ENCODE peak calls at places on chromosome 13, in eight cellular contexts. Q, H, S, E, J, M, O and V are unnamed samples.

GRCh38 chr13:60090579-60090978 is 73.1 kb downstream of the DIAPH3 start:
- DNase-seq in Q (no peak), E (no peak), O (no peak), M (no peak), S (no peak), H (no peak), J (no peak), V (no peak)

GRCh38 chr13:61258185-61258584 is 157.5 kb downstream of the PCDH20 start:
- DNase-seq in E (no peak), Q (no peak), M (no peak), J (no peak), S (no peak), O (no peak), H (no peak), V (no peak)

GRCh38 chr13:110228936-110229904 is 77.7 kb downstream of the COL4A1 start:
- DNase-seq in M (no peak), S (no peak), O (no peak), Q (no peak), H (no peak), E (no peak), J (no peak), V (no peak)

GRCh38 chr13:87057807-87058520 is 613.2 kb upstream of the SLITRK5 start:
- DNase-seq in M (no peak), E (no peak), H (no peak), Q (no peak), O (no peak), S (no peak), J (no peak), V (no peak)

GRCh38 chr13:68929055-68929454 is 1178.6 kb upstream of the ATXN8OS start:
- DNase-seq in S (no peak), E (no peak), J (no peak), M (no peak), H (no peak), O (no peak), Q (no peak), V (no peak)

GRCh38 chr13:83929147-83929546 is 46.9 kb upstream of the SLITRK1 start:
- DNase-seq in Q (no peak), M (no peak), J (no peak), H (no peak), E (no peak), O (no peak), S (no peak), V (no peak)

GRCh38 chr13:110538632-110539031 is 22.9 kb downstream of the RAB20 start:
- DNase-seq in Q (no peak), E (no peak), H (peak; percentile 45), S (peak; percentile 66), M (peak; percentile 40), J (no peak), O (peak; percentile 75), V (peak; percentile 50)

GRCh38 chr13:63307239-63307638 is 1891.6 kb upstream of the PCDH20 start:
- DNase-seq in Q (no peak), E (no peak), O (no peak), S (no peak), M (no peak), H (no peak), J (no peak), V (no peak)

GRCh38 chr13:106986033-106986484 is 418.1 kb upstream of the ARGLU1 start:
- DNase-seq in M (no peak), Q (no peak), S (no peak), O (no peak), E (no peak), J (no peak), H (no peak), V (no peak)

GRCh38 chr13:100694722-100695644 is 20.4 kb upstream of the TMTC4 start:
- DNase-seq in E (peak; percentile 33), H (peak; percentile 31), M (peak; percentile 31), J (peak; percentile 53), O (peak; percentile 62), Q (no peak), S (no peak), V (no peak)

GRCh38 chr13:67134322-67135129 is 95.6 kb downstream of the PCDH9 start:
- DNase-seq in H (no peak), J (no peak), S (no peak), O (no peak), E (no peak), Q (no peak), M (no peak), V (no peak)

GRCh38 chr13:48559638-48560320 is 26.9 kb upstream of the RCBTB2 start:
- DNase-seq in O (no peak), Q (no peak), H (no peak), E (no peak), S (no peak), M (no peak), J (no peak), V (no peak)

GRCh38 chr13:74288361-74288911 is 154.2 kb upstream of the KLF12 start:
- DNase-seq in M (no peak), J (peak; percentile 33), H (peak; percentile 49), S (peak; percentile 14), E (no peak), Q (no peak), O (no peak), V (peak; percentile 25)

GRCh38 chr13:29883941-29884518 is 33.6 kb upstream of the UBL3 start:
- DNase-seq in E (no peak), M (no peak), Q (no peak), H (no peak), O (peak; percentile 32), S (no peak), J (no peak), V (no peak)

GRCh38 chr13:103883152-103883551 is 816.9 kb upstream of the SLC10A2 start:
- DNase-seq in J (peak; percentile 68), O (peak; percentile 89), H (peak; percentile 50), S (peak; percentile 26), Q (peak; percentile 83), E (peak; percentile 79), M (peak; percentile 40), V (peak; percentile 23)
- TF ChIP-seq CTCF in J (no peak), O (no peak), H (no peak), S (no peak), Q (peak; percentile 50), E (peak; percentile 46), M (peak; percentile 14), V (peak; percentile 39)

DNA sequence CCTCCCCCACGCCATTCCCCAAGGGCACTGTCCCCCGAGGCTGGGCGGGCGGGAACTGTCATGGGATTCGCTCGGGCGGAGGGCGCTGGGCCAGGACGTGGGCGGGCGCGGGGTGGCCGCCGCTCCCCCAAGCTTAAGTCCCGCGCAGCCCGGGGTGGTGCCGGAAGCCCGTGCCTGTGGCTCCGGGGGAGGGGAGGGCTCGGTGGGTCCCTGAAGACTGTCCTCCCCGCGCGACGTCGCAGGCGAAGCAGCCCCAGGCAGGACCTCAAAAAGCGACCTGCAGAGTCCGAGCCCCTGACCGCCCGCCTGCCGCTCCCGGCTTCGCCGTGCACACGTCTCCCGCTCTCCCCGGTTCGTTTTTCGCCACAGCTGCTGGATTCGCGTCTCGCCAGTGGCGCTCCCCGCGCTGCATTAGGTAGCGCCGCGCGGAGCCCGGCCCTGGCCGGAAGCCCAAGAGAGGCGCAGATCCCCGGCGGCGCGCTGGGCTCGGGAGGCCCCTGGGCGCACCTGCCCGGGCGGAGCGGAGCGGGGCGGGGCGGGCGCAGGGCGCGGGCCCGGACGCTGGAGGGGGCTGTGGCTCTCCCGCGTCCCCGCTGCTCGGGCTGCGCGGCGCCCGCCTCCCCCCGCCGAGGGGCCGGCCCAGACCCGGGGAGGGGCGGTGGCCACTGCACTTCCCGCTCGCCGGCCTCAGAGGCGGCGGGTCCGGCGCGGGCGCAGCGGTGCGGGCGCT is at the start of gene FARP1:
- DNase-seq in H (peak; percentile 84), J (peak; percentile 88), Q (peak; percentile 58), S (peak; percentile 74), M (peak; percentile 22), E (peak; percentile 54), O (peak; percentile 76), V (peak; percentile 55)
- TF ChIP-seq POLR2A in H (peak; percentile 32), J (no peak), Q (peak; percentile 43), S (no peak), M (no peak), E (no peak), O (no peak), V (peak; percentile 24)

GRCh38 chr13:43110658-43111057 is 87.3 kb downstream of the DNAJC15 start:
- DNase-seq in S (no peak), Q (no peak), J (no peak), M (no peak), E (no peak), H (no peak), O (no peak), V (no peak)

GRCh38 chr13:43114504-43114903 is 91.1 kb downstream of the DNAJC15 start:
- DNase-seq in M (no peak), O (no peak), S (no peak), Q (no peak), H (no peak), E (no peak), J (no peak), V (no peak)

GRCh38 chr13:43111887-43112400 is 88.6 kb downstream of the DNAJC15 start:
- DNase-seq in J (no peak), S (no peak), M (no peak), E (no peak), H (no peak), O (no peak), Q (no peak), V (no peak)

GRCh38 chr13:43116242-43116641 is 92.9 kb downstream of the DNAJC15 start:
- DNase-seq in M (no peak), E (peak; percentile 5), H (no peak), S (no peak), Q (no peak), J (no peak), O (no peak), V (no peak)

DNA sequence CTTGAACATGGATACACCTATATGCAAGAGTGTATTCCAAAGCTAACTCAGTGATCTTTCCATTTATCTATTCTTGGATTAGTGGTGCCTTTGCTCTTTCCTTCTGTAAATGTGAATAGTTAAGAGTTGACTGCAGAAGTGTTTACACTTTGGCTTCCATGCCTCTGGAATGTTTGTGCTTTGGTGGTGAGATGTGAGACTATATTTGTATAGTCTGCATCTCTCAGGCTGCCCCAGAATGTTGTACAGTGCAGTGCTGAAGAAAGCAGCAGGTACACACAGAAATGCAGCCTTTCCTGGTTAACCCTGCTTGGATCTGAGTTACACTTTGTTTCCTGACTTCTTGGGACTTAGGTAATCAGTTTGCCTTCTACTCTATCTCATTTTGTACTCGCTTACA is 90.2 kb downstream of the DNAJC15 start:
- DNase-seq in H (no peak), J (no peak), O (no peak), Q (no peak), S (no peak), E (peak; percentile 4), M (no peak), V (no peak)
- H3K4me3 ChIP-seq in H (no peak overlapping the region), J (no peak overlapping the region), O (no peak overlapping the region), Q (no peak overlapping the region), S (no peak overlapping the region), E (no peak overlapping the region), M (no peak overlapping the region), V (no peak overlapping the region)

GRCh38 chr13:111857336-111857735 is 209.6 kb upstream of the SOX1 start:
- DNase-seq in S (no peak), J (no peak), O (no peak), E (no peak), M (no peak), Q (no peak), H (no peak), V (no peak)

GRCh38 chr13:111855016-111855590 is 211.8 kb upstream of the SOX1 start:
- DNase-seq in Q (no peak), E (no peak), M (no peak), O (no peak), H (no peak), S (no peak), J (no peak), V (no peak)

GRCh38 chr13:111854403-111854802 is 212.5 kb upstream of the SOX1 start:
- DNase-seq in Q (no peak), O (no peak), J (no peak), H (no peak), S (no peak), E (no peak), M (no peak), V (no peak)

GRCh38 chr13:111856571-111856970 is 210.4 kb upstream of the SOX1 start:
- DNase-seq in S (no peak), E (no peak), H (no peak), J (no peak), O (no peak), M (no peak), Q (no peak), V (no peak)

GRCh38 chr13:111855786-111856185 is 211.2 kb upstream of the SOX1 start:
- DNase-seq in M (no peak), J (no peak), S (no peak), E (no peak), O (no peak), Q (no peak), H (no peak), V (no peak)
- TF ChIP-seq CTCF in M (no peak), J (no peak), S (no peak), E (no peak), O (no peak), Q (no peak), H (no peak), V (no peak)